ENCODE peak calls at places on chromosomes 1 and 21, in four cellular contexts. B, F, K and R are unnamed samples.

GRCh38 chr21:15449556-15449955 is 280.2 kb upstream of the USP25 start:
- DNase-seq in B (no peak), K (no peak), F (no peak), R (no peak)

GRCh38 chr21:45887121-45887611 is 94.4 kb upstream of the COL6A1 start:
- DNase-seq in F (no peak), K (no peak), B (no peak), R (peak; percentile 77)

GRCh38 chr1:206545351-206545750 is 38.0 kb downstream of the RASSF5 start:
- DNase-seq in B (no peak), F (no peak), K (no peak), R (peak; percentile 16)

GRCh38 chr21:14215971-14216621 is at the start of gene RBM11:
- DNase-seq in B (peak; percentile 69), F (peak; percentile 76), K (peak; percentile 84), R (peak; percentile 92)

GRCh38 chr1:90508376-90509167 is 208.5 kb downstream of the BARHL2 start:
- DNase-seq in K (no peak), B (no peak), F (no peak), R (no peak)

GRCh38 chr1:202084791-202085681 is 37.7 kb upstream of the GPR37L1 start:
- DNase-seq in B (no peak), K (no peak), F (no peak), R (no peak)

GRCh38 chr21:36385909-36386642 is 884 bp downstream of the CHAF1B start:
- DNase-seq in F (no peak), K (no peak), B (no peak), R (no peak)

GRCh38 chr1:10867138-10867721 is 70.8 kb upstream of the CASZ1 start:
- DNase-seq in F (peak; percentile 61), K (peak; percentile 73), B (peak; percentile 67), R (peak; percentile 85)

GRCh38 chr21:14356771-14357170 is 26.2 kb downstream of the HSPA13 start:
- DNase-seq in F (no peak), K (no peak), B (no peak), R (no peak)

GRCh38 chr1:44631333-44631646 is 43.0 kb downstream of the TMEM53 start:
- DNase-seq in F (no peak), B (no peak), K (no peak), R (no peak)

GRCh38 chr1:119790481-119791198 is 20.6 kb downstream of the REG4 start:
- DNase-seq in B (no peak), F (no peak), K (no peak), R (no peak)

GRCh38 chr1:110508531-110508930 is 10.4 kb downstream of the KCNA10 start:
- DNase-seq in F (no peak), B (no peak), K (no peak), R (no peak)

GRCh38 chr1:15206418-15207030 is 40.5 kb upstream of the FHAD1 start:
- DNase-seq in F (no peak), B (no peak), K (no peak), R (no peak)

GRCh38 chr1:161099090-161099802 is 1.1 kb downstream of the KLHDC9 start:
- DNase-seq in K (no peak), B (no peak), F (no peak), R (no peak)

GRCh38 chr21:38954450-38955059 is 148.8 kb downstream of the ETS2 start:
- DNase-seq in K (no peak), B (no peak), F (no peak), R (no peak)

GRCh38 chr1:244339776-244340175 is 111.9 kb downstream of the ADSS2 start:
- DNase-seq in K (no peak), F (no peak), B (no peak), R (no peak)

GRCh38 chr1:918353-918752 is 5.4 kb upstream of the SAMD11 start:
- DNase-seq in B (no peak), K (no peak), F (no peak), R (no peak)